ENCODE peak calls at places on chromosomes 11 and 22, in seven cellular contexts. V is stimulated activated CD4-positive, alpha-beta T cell treated with anti-CD3 and anti-CD28 coated beads, Interleukin-4, amount 100 ng/mL, for 1 hour; U is substantia nigra; X is EL; K is midbrain; N is aorta; O is T-helper 17 cell. P is an unnamed sample.

GRCh38 chr11:108530426-108530825 is 32.2 kb upstream of the POGLUT3 start:
- DNase-seq in V (no peak), U (no peak), X (no peak), K (no peak), N (no peak), O (no peak), P (no peak)

GRCh38 chr11:14373941-14374646 is 15.1 kb upstream of the RRAS2 start:
- DNase-seq in V (no peak), U (no peak), X (peak; percentile 85), K (no peak), N (peak; percentile 83), O (no peak), P (no peak)

GRCh38 chr11:66491315-66491935 is 11.2 kb downstream of the DPP3 start:
- DNase-seq in V (no peak), U (no peak), X (no peak), K (no peak), N (no peak), O (no peak), P (no peak)

GRCh38 chr11:45280449-45280848 is 5.7 kb downstream of the SYT13 start:
- DNase-seq in V (no peak), U (no peak), X (no peak), K (no peak), N (no peak), O (no peak), P (no peak)

GRCh38 chr11:78040691-78041379 is 17.8 kb upstream of the KCTD14 start:
- DNase-seq in V (no peak), U (no peak), X (peak; percentile 60), K (no peak), N (no peak), O (no peak), P (no peak)

GRCh38 chr11:55572548-55572947 is 620 bp downstream of the OR4C16 start:
- DNase-seq in V (no peak), U (no peak), X (no peak), K (no peak), N (no peak), O (no peak), P (no peak)

GRCh38 chr11:124717421-124717785 is 22.3 kb upstream of the NRGN start:
- DNase-seq in V (no peak), U (no peak), X (peak; percentile 25), K (no peak), N (no peak), O (no peak), P (no peak)

GRCh38 chr22:18947905-18948304 is 11.8 kb upstream of the PRODH start:
- DNase-seq in V (no peak), U (no peak), X (no peak), K (no peak), N (peak; percentile 24), O (no peak), P (peak; percentile 52)

GRCh38 chr11:63868399-63869064 is 29.6 kb downstream of the MARK2 start:
- DNase-seq in V (no peak), U (no peak), X (no peak), K (no peak), N (no peak), O (no peak), P (no peak)

GRCh38 chr11:75445315-75445953 is 12.4 kb upstream of the KLHL35 start:
- DNase-seq in V (peak; percentile 75), U (peak; percentile 18), X (peak; percentile 60), K (peak; percentile 58), N (peak; percentile 75), O (peak; percentile 54), P (peak; percentile 84)

GRCh38 chr22:39306456-39307361 is 12.7 kb downstream of the RPL3 start:
- DNase-seq in V (peak; percentile 50), U (peak; percentile 25), X (peak; percentile 49), K (no peak), N (peak; percentile 71), O (no peak), P (no peak)

GRCh38 chr11:75802022-75802912 is 12.7 kb upstream of the UVRAG start:
- DNase-seq in V (no peak), U (no peak), X (no peak), K (no peak), N (no peak), O (no peak), P (no peak)

GRCh38 chr11:13169709-13170108 is 107.9 kb upstream of the BMAL1 start:
- DNase-seq in V (no peak), U (no peak), X (peak; percentile 97), K (no peak), N (no peak), O (no peak), P (no peak)

GRCh38 chr11:24181395-24182047 is 315.3 kb upstream of the LUZP2 start:
- DNase-seq in V (no peak), U (no peak), X (no peak), K (no peak), N (no peak), O (no peak), P (no peak)

GRCh38 chr11:67033661-67034166 is 10.8 kb downstream of the SYT12 start:
- DNase-seq in V (no peak), U (peak; percentile 48), X (peak; percentile 98), K (peak; percentile 40), N (no peak), O (no peak), P (no peak)

GRCh38 chr11:65121865-65122696 is at the start of the genes FAU and MRPL49:
- DNase-seq in V (peak; percentile 99), U (peak; percentile 94), X (peak; percentile 97), K (peak; percentile 95), N (peak; percentile 99), O (peak; percentile 97), P (peak; percentile 100)

GRCh38 chr11:69044111-69045013 is 4.4 kb upstream of the TPCN2 start:
- DNase-seq in V (no peak), U (peak; percentile 43), X (peak; percentile 85), K (peak; percentile 75), N (peak; percentile 84), O (no peak), P (peak; percentile 85)

GRCh38 chr22:39908737-39909136 is 7.9 kb downstream of the GRAP2 start:
- DNase-seq in V (no peak), U (no peak), X (peak; percentile 24), K (no peak), N (no peak), O (peak; percentile 24), P (no peak)

GRCh38 chr11:61974766-61975631 is 7.6 kb upstream of the FTH1 start:
- DNase-seq in V (no peak), U (no peak), X (no peak), K (no peak), N (peak; percentile 65), O (no peak), P (peak; percentile 63)

GRCh38 chr22:42116848-42117424 is 13.7 kb downstream of the CYP2D6 start:
- DNase-seq in V (no peak), U (no peak), X (no peak), K (no peak), N (no peak), O (no peak), P (peak; percentile 79)

GRCh38 chr11:15493921-15494630 is 379.4 kb downstream of the INSC start:
- DNase-seq in V (no peak), U (no peak), X (peak; percentile 18), K (no peak), N (no peak), O (no peak), P (no peak)

GRCh38 chr22:39003165-39003638 is 10.9 kb upstream of the APOBEC3C start:
- DNase-seq in V (peak; percentile 68), U (peak; percentile 14), X (peak; percentile 87), K (peak; percentile 36), N (peak; percentile 89), O (peak; percentile 52), P (peak; percentile 81)

GRCh38 chr11:69137148-69137844 is 18.4 kb upstream of the SMIM38 start:
- DNase-seq in V (no peak), U (no peak), X (no peak), K (no peak), N (no peak), O (no peak), P (peak; percentile 47)

GRCh38 chr11:118200901-118201680 is 23.7 kb downstream of the JAML start:
- DNase-seq in V (peak; percentile 28), U (no peak), X (no peak), K (no peak), N (no peak), O (peak; percentile 19), P (no peak)

GRCh38 chr11:115887316-115887715 is 383.1 kb upstream of the CADM1 start:
- DNase-seq in V (no peak), U (no peak), X (no peak), K (no peak), N (no peak), O (no peak), P (no peak)